ENCODE peak calls at places on chromosome 11, in ten cellular contexts. G, K, P, D, B, W, H, Y, T and X are unnamed samples.

GRCh38 chr11:83349371-83349770 is 63.2 kb upstream of the CCDC90B start:
- DNase-seq in G (no peak), K (no peak), P (no peak), D (no peak), B (no peak), W (no peak), H (no peak), Y (no peak), T (no peak), X (no peak)

GRCh38 chr11:76269247-76269646 is 62.9 kb upstream of the WNT11 start:
- DNase-seq in G (no peak), K (no peak), P (no peak), D (no peak), B (peak; percentile 74), W (no peak), H (no peak), Y (no peak), T (no peak), X (no peak)

GRCh38 chr11:19218801-19219460 is 17.1 kb upstream of the CSRP3 start:
- DNase-seq in G (no peak), K (no peak), P (no peak), D (no peak), B (no peak), W (no peak), H (no peak), Y (no peak), T (no peak), X (no peak)

GRCh38 chr11:11798586-11799438 is 43.0 kb upstream of the USP47 start:
- DNase-seq in G (peak; percentile 64), K (peak; percentile 67), P (peak; percentile 77), D (peak; percentile 46), B (peak; percentile 86), W (peak; percentile 86), H (peak; percentile 88), Y (peak; percentile 86), T (peak; percentile 23), X (no peak)

GRCh38 chr11:102664001-102664752 is 39.0 kb upstream of the MMP20 start:
- DNase-seq in G (no peak), K (no peak), P (no peak), D (no peak), B (no peak), W (no peak), H (no peak), Y (no peak), T (no peak), X (no peak)

GRCh38 chr11:1299621-1300020 is 9.8 kb downstream of the TOLLIP start:
- DNase-seq in G (no peak), K (peak; percentile 7), P (no peak), D (no peak), B (peak; percentile 59), W (peak; percentile 80), H (peak; percentile 18), Y (peak; percentile 45), T (no peak), X (peak; percentile 83)

GRCh38 chr11:37104380-37104779 is 506.3 kb upstream of the RAG2 start:
- DNase-seq in G (no peak), K (no peak), P (no peak), D (no peak), B (no peak), W (no peak), H (no peak), Y (no peak), T (no peak), X (no peak)

GRCh38 chr11:95515379-95515778 is 274.2 kb downstream of the FAM76B start:
- DNase-seq in G (no peak), K (no peak), P (no peak), D (no peak), B (no peak), W (no peak), H (no peak), Y (no peak), T (no peak), X (no peak)

GRCh38 chr11:629237-629583 is 2.2 kb upstream of the SCT start:
- DNase-seq in G (peak; percentile 69), K (peak; percentile 13), P (no peak), D (no peak), B (no peak), W (no peak), H (no peak), Y (no peak), T (no peak), X (no peak)

GRCh38 chr11:125167292-125167953 is 2.9 kb downstream of the PKNOX2 start:
- DNase-seq in G (no peak), K (no peak), P (peak; percentile 65), D (no peak), B (no peak), W (peak; percentile 34), H (no peak), Y (no peak), T (no peak), X (no peak)

GRCh38 chr11:2091786-2092463 is 47.3 kb downstream of the IGF2 start:
- DNase-seq in G (no peak), K (no peak), P (no peak), D (no peak), B (peak; percentile 55), W (no peak), H (no peak), Y (peak; percentile 32), T (no peak), X (no peak)

GRCh38 chr11:120532511-120533196 is 21.1 kb downstream of the GRIK4 start:
- DNase-seq in G (no peak), K (no peak), P (peak; percentile 29), D (peak; percentile 67), B (no peak), W (no peak), H (no peak), Y (no peak), T (peak; percentile 32), X (no peak)

GRCh38 chr11:38448284-38448683 is 1850.2 kb upstream of the RAG2 start:
- DNase-seq in G (no peak), K (no peak), P (peak; percentile 49), D (peak; percentile 8), B (no peak), W (no peak), H (no peak), Y (no peak), T (no peak), X (no peak)

GRCh38 chr11:32003335-32003734 is 87.5 kb upstream of the RCN1 start:
- DNase-seq in G (no peak), K (no peak), P (no peak), D (no peak), B (no peak), W (no peak), H (no peak), Y (no peak), T (no peak), X (no peak)

GRCh38 chr11:60889869-60890311 is 16.5 kb downstream of the PRPF19 start:
- DNase-seq in G (no peak), K (no peak), P (no peak), D (no peak), B (no peak), W (no peak), H (no peak), Y (no peak), T (no peak), X (no peak)

GRCh38 chr11:60891103-60891741 is 15.2 kb downstream of the PRPF19 start:
- DNase-seq in G (no peak), K (no peak), P (no peak), D (peak; percentile 15), B (no peak), W (no peak), H (no peak), Y (no peak), T (no peak), X (no peak)

GRCh38 chr11:60890696-60891095 is 15.7 kb downstream of the PRPF19 start:
- DNase-seq in G (no peak), K (no peak), P (no peak), D (no peak), B (no peak), W (no peak), H (no peak), Y (no peak), T (no peak), X (no peak)

GRCh38 chr11:60887531-60887930 is 18.9 kb downstream of the PRPF19 start:
- DNase-seq in G (no peak), K (no peak), P (peak; percentile 65), D (peak; percentile 10), B (no peak), W (no peak), H (peak; percentile 64), Y (no peak), T (no peak), X (no peak)
- TF ChIP-seq CTCF in G (peak; percentile 59), K (no peak), P (peak; percentile 80), D (peak; percentile 59), B (peak; percentile 46), W (peak; percentile 60), H (peak; percentile 54), Y (peak; percentile 36), T (peak; percentile 75), X (peak; percentile 69)

GRCh38 chr11:132992838-132993680 is 539.2 kb downstream of the OPCML start:
- DNase-seq in G (no peak), K (no peak), P (peak; percentile 8), D (peak; percentile 40), B (no peak), W (no peak), H (no peak), Y (no peak), T (no peak), X (no peak)
- TF ChIP-seq CTCF in G (no peak), K (no peak), P (peak; percentile 18), D (peak; percentile 36), B (no peak), W (peak; percentile 69), H (no peak), Y (no peak), T (peak; percentile 32), X (peak; percentile 7)

GRCh38 chr11:104164028-104164520 is at the start of gene PDGFD:
- DNase-seq in G (peak; percentile 47), K (peak; percentile 25), P (peak; percentile 59), D (peak; percentile 73), B (peak; percentile 77), W (peak; percentile 12), H (peak; percentile 34), Y (peak; percentile 59), T (no peak), X (peak; percentile 85)
- TF ChIP-seq CTCF in G (peak; percentile 18), K (no peak), P (peak; percentile 47), D (peak; percentile 11), B (peak; percentile 32), W (peak; percentile 9), H (no peak), Y (peak; percentile 28), T (no peak), X (peak; percentile 56)

DNA sequence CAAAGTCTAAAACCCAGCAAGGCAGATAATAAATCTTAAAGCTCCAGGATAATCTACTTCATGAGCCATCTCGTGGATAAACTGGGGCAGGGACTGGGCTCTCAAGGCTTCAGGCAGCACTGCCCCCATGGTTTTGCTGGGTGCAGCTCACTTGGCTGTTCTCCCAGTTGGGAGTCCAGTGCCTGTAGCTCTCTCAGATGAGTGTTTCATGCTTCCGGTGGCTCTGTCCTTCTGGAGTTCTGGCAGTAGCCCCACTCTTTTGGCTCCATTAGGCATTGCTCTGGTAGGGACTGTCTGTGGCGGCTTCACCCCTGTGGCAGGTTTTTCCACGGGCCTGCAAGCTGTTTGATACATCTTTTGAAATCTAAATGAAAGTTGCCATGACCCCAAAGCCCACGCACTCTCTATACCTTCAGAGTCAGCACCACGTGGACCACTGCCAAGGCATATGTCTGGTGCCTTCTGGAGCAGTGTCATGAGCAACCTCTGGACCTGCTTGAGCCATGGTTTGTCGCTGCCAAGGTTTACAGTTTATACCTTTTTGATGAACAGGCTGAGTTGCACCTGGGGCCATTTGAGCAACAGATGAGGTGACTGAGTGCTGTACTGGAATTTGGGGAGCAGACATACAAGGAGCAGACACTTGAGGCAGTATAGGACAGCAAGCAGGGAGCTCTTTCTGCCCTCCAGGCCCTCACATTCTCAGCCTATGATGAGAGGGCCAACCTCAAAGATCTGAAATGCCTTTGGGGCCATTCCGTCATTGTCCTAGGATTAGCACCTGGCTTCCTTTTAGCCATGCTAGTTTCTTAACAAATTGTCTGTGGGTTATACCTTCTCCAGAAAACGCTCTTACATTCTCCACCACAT is 48.6 kb downstream of the MTNR1B start:
- DNase-seq in G (no peak), K (no peak), P (peak; percentile 43), D (peak; percentile 75), B (no peak), W (no peak), H (no peak), Y (no peak), T (no peak), X (no peak)
- TF ChIP-seq CTCF in G (no peak), K (no peak), P (peak; percentile 12), D (no peak), B (no peak), W (no peak), H (no peak), Y (no peak), T (peak; percentile 9), X (no peak)